ENCODE peak calls at places on chromosomes 7 and 10, in ten cellular contexts. Z, H, L, D, V, W, J, F, O and M are unnamed samples.
A peak's percentile ranks its signal among the peaks of the same experiment; 100 is the strongest.

GRCh38 chr7:55549457-55549856 is 22.8 kb downstream of the VOPP1 start:
- DNase-seq in Z (no peak), H (no peak), L (no peak), D (no peak), V (no peak), W (no peak), J (no peak), F (no peak), O (no peak), M (no peak)

GRCh38 chr10:69874464-69874863 is 72.8 kb downstream of the COL13A1 start:
- DNase-seq in Z (no peak), H (peak; percentile 38), L (no peak), D (peak; percentile 45), V (no peak), W (no peak), J (no peak), F (no peak), O (no peak), M (no peak)

GRCh38 chr10:126090911-126091728 is 194.8 kb downstream of the FANK1 start:
- DNase-seq in Z (no peak), H (peak; percentile 72), L (peak; percentile 42), D (peak; percentile 93), V (no peak), W (no peak), J (no peak), F (no peak), O (no peak), M (no peak)

GRCh38 chr7:101823596-101823995 is 6.2 kb downstream of the CUX1 start:
- DNase-seq in Z (no peak), H (no peak), L (no peak), D (no peak), V (no peak), W (no peak), J (no peak), F (no peak), O (no peak), M (no peak)

GRCh38 chr10:24418532-24418931 is 209.6 kb downstream of the KIAA1217 start:
- DNase-seq in Z (no peak), H (no peak), L (no peak), D (no peak), V (no peak), W (no peak), J (no peak), F (no peak), O (peak; percentile 24), M (no peak)

GRCh38 chr7:19051767-19052375 is 65.6 kb downstream of the TWIST1 start:
- DNase-seq in Z (no peak), H (peak; percentile 35), L (no peak), D (peak; percentile 8), V (peak; percentile 8), W (no peak), J (no peak), F (no peak), O (peak; percentile 71), M (no peak)

GRCh38 chr10:110544958-110545537 is 22.4 kb upstream of the SMC3 start:
- DNase-seq in Z (no peak), H (no peak), L (no peak), D (no peak), V (no peak), W (no peak), J (no peak), F (no peak), O (no peak), M (no peak)

GRCh38 chr10:127427926-127428325 is 121.2 kb upstream of the NPS start:
- DNase-seq in Z (no peak), H (no peak), L (no peak), D (no peak), V (no peak), W (no peak), J (no peak), F (no peak), O (no peak), M (no peak)

GRCh38 chr10:126734957-126735356 is 64.5 kb upstream of the C10orf90 start:
- DNase-seq in Z (no peak), H (no peak), L (no peak), D (peak; percentile 25), V (no peak), W (no peak), J (no peak), F (no peak), O (no peak), M (no peak)

GRCh38 chr7:152899482-152900166 is 140.1 kb downstream of the ACTR3B start:
- DNase-seq in Z (no peak), H (no peak), L (peak; percentile 4), D (no peak), V (no peak), W (no peak), J (no peak), F (no peak), O (no peak), M (no peak)

GRCh38 chr7:115477193-115477651 is 553.3 kb downstream of the TFEC start:
- DNase-seq in Z (no peak), H (no peak), L (no peak), D (no peak), V (no peak), W (peak; percentile 44), J (no peak), F (peak; percentile 68), O (peak; percentile 70), M (peak; percentile 81)

GRCh38 chr7:74029094-74029785 is 1.3 kb downstream of the ELN start:
- DNase-seq in Z (no peak), H (no peak), L (no peak), D (no peak), V (no peak), W (no peak), J (peak; percentile 79), F (no peak), O (no peak), M (peak; percentile 77)

GRCh38 chr10:127123626-127124025 is 72.8 kb downstream of the INSYN2A start:
- DNase-seq in Z (no peak), H (no peak), L (peak; percentile 15), D (no peak), V (no peak), W (no peak), J (no peak), F (no peak), O (no peak), M (no peak)

GRCh38 chr7:151566897-151567320 is 47.2 kb upstream of the RHEB start:
- DNase-seq in Z (no peak), H (no peak), L (no peak), D (peak; percentile 50), V (no peak), W (no peak), J (no peak), F (no peak), O (peak; percentile 52), M (no peak)

DNA sequence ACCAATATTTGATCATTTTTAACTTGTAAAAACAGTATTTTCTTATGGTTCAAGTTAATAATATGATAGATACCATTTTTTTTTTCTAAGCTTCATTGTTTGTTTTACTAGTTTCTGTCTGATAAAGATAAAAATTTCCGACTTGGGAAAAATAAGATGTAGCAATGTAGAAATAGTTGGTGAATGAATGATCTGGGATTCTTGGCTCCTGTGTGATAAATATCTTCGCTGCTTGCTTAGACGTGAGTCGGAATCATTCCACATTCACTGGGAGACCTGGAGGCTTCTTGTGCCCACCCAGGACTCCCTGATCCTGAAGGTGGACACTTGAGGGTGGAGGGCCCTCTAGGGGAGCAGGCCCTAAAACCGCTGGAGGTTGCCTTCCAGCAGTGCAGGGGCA is 47.9 kb downstream of the EXOC4 start:
- DNase-seq in Z (no peak), H (no peak), L (no peak), D (no peak), V (no peak), W (no peak), J (no peak), F (no peak), O (peak; percentile 29), M (no peak)
- H3K4me3 ChIP-seq in Z (no peak overlapping the region), H (no peak overlapping the region), L (no peak overlapping the region), D (no peak overlapping the region), V (no peak overlapping the region), W (no peak overlapping the region), J (no peak overlapping the region), F (no peak overlapping the region), O (no peak overlapping the region), M (no peak overlapping the region)

GRCh38 chr10:122021421-122021820 is 32.5 kb downstream of the TACC2 start:
- DNase-seq in Z (no peak), H (no peak), L (no peak), D (no peak), V (no peak), W (no peak), J (no peak), F (no peak), O (no peak), M (no peak)
- H3K4me3 ChIP-seq in Z (no peak overlapping the region), H (no peak overlapping the region), L (no peak overlapping the region), D (no peak overlapping the region), V (no peak overlapping the region), W (no peak overlapping the region), J (peak overlapping the region; percentile 32), F (no peak overlapping the region), O (no peak overlapping the region), M (peak overlapping the region; percentile 4)

GRCh38 chr7:129532375-129532774 is 30.0 kb downstream of the SMKR1 start:
- DNase-seq in Z (no peak), H (no peak), L (no peak), D (no peak), V (no peak), W (no peak), J (no peak), F (no peak), O (no peak), M (no peak)
- H3K4me3 ChIP-seq in Z (no peak overlapping the region), H (no peak overlapping the region), L (no peak overlapping the region), D (no peak overlapping the region), V (no peak overlapping the region), W (peak overlapping the region; percentile 53), J (no peak overlapping the region), F (no peak overlapping the region), O (no peak overlapping the region), M (no peak overlapping the region)

GRCh38 chr7:23422384-23422783 is 47.9 kb downstream of the IGF2BP3 start:
- DNase-seq in Z (no peak), H (no peak), L (no peak), D (no peak), V (no peak), W (no peak), J (no peak), F (no peak), O (no peak), M (no peak)

GRCh38 chr7:23419160-23419559 is 51.1 kb downstream of the IGF2BP3 start:
- DNase-seq in Z (no peak), H (no peak), L (no peak), D (no peak), V (no peak), W (no peak), J (no peak), F (no peak), O (no peak), M (no peak)

GRCh38 chr7:23419845-23420244 is 50.4 kb downstream of the IGF2BP3 start:
- DNase-seq in Z (no peak), H (no peak), L (no peak), D (no peak), V (no peak), W (no peak), J (no peak), F (no peak), O (no peak), M (no peak)

GRCh38 chr7:23415198-23415597 is 55.1 kb downstream of the IGF2BP3 start:
- DNase-seq in Z (no peak), H (no peak), L (no peak), D (no peak), V (no peak), W (no peak), J (no peak), F (no peak), O (no peak), M (no peak)

DNA sequence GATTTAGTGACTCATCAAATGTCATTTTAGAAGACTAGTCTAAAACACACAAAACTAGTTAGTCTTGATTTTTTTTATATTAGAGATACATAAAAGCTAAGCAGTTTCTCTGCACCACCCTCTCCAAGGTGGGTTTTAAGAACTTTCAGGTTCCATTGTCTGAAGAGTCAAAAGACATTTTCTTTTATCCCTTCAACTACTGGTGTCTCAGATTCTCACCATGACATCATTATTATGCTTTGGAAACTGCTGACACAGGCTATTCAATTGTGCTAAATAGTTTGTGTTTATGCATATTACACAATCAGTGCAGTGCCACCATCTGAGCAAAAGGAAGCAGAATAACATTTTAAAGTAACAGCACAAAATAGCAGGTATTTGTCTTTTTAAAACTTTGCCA is 52.2 kb downstream of the IGF2BP3 start:
- DNase-seq in Z (no peak), H (no peak), L (peak; percentile 60), D (peak; percentile 30), V (no peak), W (no peak), J (no peak), F (no peak), O (no peak), M (no peak)
- H3K4me3 ChIP-seq in Z (no peak overlapping the region), H (no peak overlapping the region), L (no peak overlapping the region), D (no peak overlapping the region), V (no peak overlapping the region), W (no peak overlapping the region), J (no peak overlapping the region), F (no peak overlapping the region), O (no peak overlapping the region), M (no peak overlapping the region)